ENCODE peak calls at places on chromosomes 13 and 19, in nine cellular contexts. Q, E, I, C, R, O, G, Z and A are unnamed samples.

GRCh38 chr13:107258599-107259187 is 690.8 kb upstream of the ARGLU1 start:
- DNase-seq in Q (no peak), E (no peak), I (no peak), C (no peak), R (no peak), O (no peak), G (no peak), Z (no peak), A (no peak)

GRCh38 chr13:20174656-20175405 is 14.0 kb upstream of the GJA3 start:
- DNase-seq in Q (peak; percentile 82), E (no peak), I (no peak), C (no peak), R (peak; percentile 93), O (no peak), G (peak; percentile 89), Z (no peak), A (peak; percentile 30)

GRCh38 chr13:97261254-97262015 is 39.3 kb downstream of the MBNL2 start:
- DNase-seq in Q (no peak), E (no peak), I (no peak), C (no peak), R (no peak), O (no peak), G (no peak), Z (no peak), A (no peak)

GRCh38 chr13:102055116-102055515 is 346.7 kb downstream of the FGF14 start:
- DNase-seq in Q (no peak), E (no peak), I (no peak), C (no peak), R (no peak), O (no peak), G (no peak), Z (no peak), A (no peak)

GRCh38 chr19:49453757-49454248 is 778 bp downstream of the ALDH16A1 start:
- DNase-seq in Q (no peak), E (no peak), I (no peak), C (no peak), R (no peak), O (no peak), G (no peak), Z (no peak), A (no peak)

GRCh38 chr13:110409581-110409992 is 102.5 kb downstream of the COL4A2 start:
- DNase-seq in Q (no peak), E (no peak), I (no peak), C (no peak), R (no peak), O (no peak), G (no peak), Z (no peak), A (no peak)

GRCh38 chr13:112670864-112671263 is 19.0 kb upstream of the ATP11A start:
- DNase-seq in Q (peak; percentile 25), E (no peak), I (no peak), C (no peak), R (no peak), O (no peak), G (no peak), Z (no peak), A (no peak)

GRCh38 chr13:99366075-99366987 is 59.1 kb upstream of the GPR183 start:
- DNase-seq in Q (no peak), E (no peak), I (no peak), C (no peak), R (no peak), O (no peak), G (no peak), Z (no peak), A (no peak)

GRCh38 chr19:28883241-28883693 is 329.7 kb downstream of the UQCRFS1 start:
- DNase-seq in Q (no peak), E (no peak), I (no peak), C (no peak), R (peak; percentile 15), O (peak; percentile 6), G (no peak), Z (no peak), A (no peak)

GRCh38 chr19:11092181-11092538 is 2.9 kb downstream of the LDLR start:
- DNase-seq in Q (no peak), E (peak; percentile 23), I (peak; percentile 22), C (no peak), R (no peak), O (no peak), G (no peak), Z (peak; percentile 55), A (no peak)

GRCh38 chr19:35509018-35509652 is 4.3 kb downstream of the DMKN start:
- DNase-seq in Q (peak; percentile 74), E (peak; percentile 27), I (no peak), C (no peak), R (no peak), O (no peak), G (no peak), Z (no peak), A (no peak)

GRCh38 chr19:7793493-7793892 is 30.4 kb downstream of the CLEC4M start:
- DNase-seq in Q (no peak), E (no peak), I (no peak), C (no peak), R (no peak), O (no peak), G (no peak), Z (no peak), A (no peak)

GRCh38 chr19:17339088-17339741 is 1.9 kb downstream of the GTPBP3 start:
- DNase-seq in Q (no peak), E (peak; percentile 44), I (no peak), C (no peak), R (no peak), O (no peak), G (no peak), Z (no peak), A (no peak)

GRCh38 chr19:7515471-7516226 is at the start of gene ZNF358:
- DNase-seq in Q (peak; percentile 63), E (peak; percentile 24), I (no peak), C (peak; percentile 38), R (peak; percentile 42), O (peak; percentile 75), G (no peak), Z (no peak), A (no peak)

GRCh38 chr13:82002693-82003092 is 1661.8 kb upstream of the SPRY2 start:
- DNase-seq in Q (no peak), E (no peak), I (no peak), C (no peak), R (no peak), O (no peak), G (no peak), Z (no peak), A (no peak)

GRCh38 chr13:46321494-46322225 is 65.4 kb downstream of the RUBCNL start:
- DNase-seq in Q (peak; percentile 60), E (peak; percentile 68), I (peak; percentile 57), C (peak; percentile 7), R (peak; percentile 45), O (peak; percentile 31), G (peak; percentile 12), Z (peak; percentile 55), A (peak; percentile 56)

GRCh38 chr13:108215428-108215827 is at the start of gene LIG4:
- DNase-seq in Q (peak; percentile 87), E (peak; percentile 93), I (peak; percentile 91), C (peak; percentile 97), R (peak; percentile 78), O (peak; percentile 84), G (peak; percentile 64), Z (peak; percentile 92), A (peak; percentile 93)

GRCh38 chr19:50798943-50799851 is 9.0 kb downstream of the ACP4 start:
- DNase-seq in Q (no peak), E (no peak), I (no peak), C (no peak), R (no peak), O (no peak), G (no peak), Z (no peak), A (no peak)

GRCh38 chr19:48509467-48510194 is 2.0 kb downstream of the LMTK3 start:
- DNase-seq in Q (no peak), E (no peak), I (no peak), C (no peak), R (no peak), O (no peak), G (no peak), Z (no peak), A (no peak)

GRCh38 chr13:91014696-91015095 is 332.8 kb upstream of the MIR17HG start:
- DNase-seq in Q (no peak), E (no peak), I (no peak), C (no peak), R (no peak), O (no peak), G (no peak), Z (no peak), A (no peak)

GRCh38 chr19:35557539-35558399 is 5.7 kb downstream of the ATP4A start:
- DNase-seq in Q (no peak), E (peak; percentile 55), I (peak; percentile 25), C (peak; percentile 39), R (no peak), O (peak; percentile 15), G (no peak), Z (peak; percentile 31), A (no peak)

GRCh38 chr19:7868671-7869452 is 5.3 kb downstream of the PRR36 start:
- DNase-seq in Q (peak; percentile 94), E (peak; percentile 85), I (peak; percentile 86), C (no peak), R (peak; percentile 56), O (peak; percentile 53), G (no peak), Z (peak; percentile 71), A (peak; percentile 78)

GRCh38 chr19:48354332-48354992 is 9.3 kb downstream of the TMEM143 start:
- DNase-seq in Q (no peak), E (no peak), I (no peak), C (no peak), R (no peak), O (no peak), G (no peak), Z (no peak), A (no peak)

GRCh38 chr19:6491802-6492592 is 10.1 kb downstream of the TUBB4A start:
- DNase-seq in Q (no peak), E (no peak), I (no peak), C (no peak), R (no peak), O (no peak), G (no peak), Z (no peak), A (no peak)

GRCh38 chr19:14410054-14410774 is 8.9 kb downstream of the DDX39A start:
- DNase-seq in Q (no peak), E (no peak), I (peak; percentile 43), C (no peak), R (no peak), O (no peak), G (no peak), Z (no peak), A (no peak)

GRCh38 chr13:91291078-91291477 is 56.4 kb upstream of the MIR17HG start:
- DNase-seq in Q (no peak), E (no peak), I (no peak), C (no peak), R (no peak), O (no peak), G (no peak), Z (no peak), A (no peak)

GRCh38 chr13:49629947-49630346 is 1.6 kb downstream of the ARL11 start:
- DNase-seq in Q (no peak), E (no peak), I (no peak), C (no peak), R (no peak), O (no peak), G (no peak), Z (no peak), A (no peak)

GRCh38 chr13:91375119-91375729 is 23.2 kb upstream of the GPC5 start:
- DNase-seq in Q (peak; percentile 56), E (no peak), I (no peak), C (no peak), R (no peak), O (no peak), G (no peak), Z (no peak), A (peak; percentile 64)

GRCh38 chr13:112735791-112736190 is 46.0 kb downstream of the ATP11A start:
- DNase-seq in Q (no peak), E (no peak), I (no peak), C (no peak), R (no peak), O (no peak), G (no peak), Z (no peak), A (no peak)

GRCh38 chr19:277581-278165 is 13.5 kb downstream of the PLPP2 start:
- DNase-seq in Q (peak; percentile 59), E (no peak), I (no peak), C (no peak), R (no peak), O (no peak), G (no peak), Z (no peak), A (no peak)

GRCh38 chr13:48564046-48564445 is 31.2 kb upstream of the RCBTB2 start:
- DNase-seq in Q (no peak), E (no peak), I (no peak), C (no peak), R (no peak), O (no peak), G (no peak), Z (no peak), A (no peak)